ENCODE peak calls at places on chromosomes 2 and 18, in ten cellular contexts. Q, E, K, J, N, Z, G, P, T and M are unnamed samples. For H3K4me1, the result is how much of the 10 kb centered on the place peaks cover.

GRCh38 chr18:25349926-25350560 is 1.9 kb downstream of the ZNF521 start:
- DNase-seq in Q (peak), E (peak), K (peak), J (no peak), N (no peak), Z (peak), G (peak), P (no peak), T (peak), M (no peak)

GRCh38 chr18:45617284-45617683 is 2.0 kb downstream of the SLC14A2 start:
- DNase-seq in Q (peak), E (peak), K (peak), J (peak), N (peak), Z (peak), G (peak), P (no peak), T (peak), M (peak)

GRCh38 chr2:217746741-217747287 is 256.0 kb downstream of the TNS1 start:
- DNase-seq in Q (peak), E (peak), K (no peak), J (no peak), N (no peak), Z (no peak), G (no peak), P (no peak), T (no peak), M (peak)

GRCh38 chr2:219082332-219082958 is 21.7 kb upstream of the IHH start:
- DNase-seq in Q (no peak), E (no peak), K (peak), J (no peak), N (no peak), Z (no peak), G (peak), P (no peak), T (no peak), M (no peak)

GRCh38 chr2:194735837-194736542 is 921.0 kb upstream of the SLC39A10 start:
- DNase-seq in Q (no peak), E (no peak), K (no peak), J (no peak), N (no peak), Z (no peak), G (no peak), P (no peak), T (no peak), M (no peak)

GRCh38 chr2:167190053-167190452 is 301.8 kb downstream of the XIRP2 start:
- DNase-seq in Q (peak), E (no peak), K (peak), J (no peak), N (no peak), Z (no peak), G (peak), P (no peak), T (no peak), M (no peak)

GRCh38 chr18:22604986-22605421 is 187.3 kb upstream of the CTAGE1 start:
- DNase-seq in Q (no peak), E (no peak), K (no peak), J (no peak), N (no peak), Z (no peak), G (no peak), P (no peak), T (no peak), M (no peak)

GRCh38 chr18:48335829-48336228 is 73.4 kb downstream of the ZBTB7C start:
- DNase-seq in Q (no peak), E (no peak), K (no peak), J (no peak), N (no peak), Z (no peak), G (no peak), P (no peak), T (no peak), M (no peak)

GRCh38 chr2:217494572-217494971 is 508.2 kb downstream of the TNS1 start:
- DNase-seq in Q (no peak), E (no peak), K (no peak), J (no peak), N (no peak), Z (no peak), G (no peak), P (no peak), T (no peak), M (no peak)

GRCh38 chr2:27308359-27308875 is at the start of gene UCN:
- DNase-seq in Q (peak), E (peak), K (no peak), J (no peak), N (no peak), Z (peak), G (peak), P (no peak), T (no peak), M (no peak)

GRCh38 chr2:55019547-55020258 is 30.5 kb downstream of the RTN4 start:
- DNase-seq in Q (no peak), E (no peak), K (no peak), J (no peak), N (no peak), Z (no peak), G (no peak), P (no peak), T (no peak), M (no peak)
- H3K4me1 ChIP-seq in Q (half or more), E (under half), K (under half), J (under half), N (half or more), Z (under half), G (under half), P (under half), T (under half), M (under half)

GRCh38 chr2:102091121-102091520 is 51.4 kb upstream of the IL1R1 start:
- DNase-seq in Q (no peak), E (no peak), K (no peak), J (no peak), N (no peak), Z (no peak), G (no peak), P (no peak), T (no peak), M (no peak)
- H3K4me1 ChIP-seq in Q (under half), E (under half), K (under half), J (under half), N (under half), Z (under half), G (under half), P (under half), T (under half), M (under half)

GRCh38 chr2:56014075-56014730 is 90.6 kb upstream of the EFEMP1 start:
- DNase-seq in Q (no peak), E (no peak), K (no peak), J (no peak), N (no peak), Z (no peak), G (no peak), P (no peak), T (no peak), M (no peak)

GRCh38 chr2:56009758-56010534 is 86.4 kb upstream of the EFEMP1 start:
- DNase-seq in Q (peak), E (peak), K (no peak), J (no peak), N (peak), Z (no peak), G (no peak), P (no peak), T (no peak), M (peak)

GRCh38 chr2:56013475-56013874 is 89.9 kb upstream of the EFEMP1 start:
- DNase-seq in Q (no peak), E (no peak), K (no peak), J (no peak), N (no peak), Z (no peak), G (no peak), P (no peak), T (no peak), M (no peak)

GRCh38 chr2:56012216-56012615 is 88.6 kb upstream of the EFEMP1 start:
- DNase-seq in Q (no peak), E (no peak), K (no peak), J (no peak), N (no peak), Z (no peak), G (no peak), P (no peak), T (no peak), M (no peak)

DNA sequence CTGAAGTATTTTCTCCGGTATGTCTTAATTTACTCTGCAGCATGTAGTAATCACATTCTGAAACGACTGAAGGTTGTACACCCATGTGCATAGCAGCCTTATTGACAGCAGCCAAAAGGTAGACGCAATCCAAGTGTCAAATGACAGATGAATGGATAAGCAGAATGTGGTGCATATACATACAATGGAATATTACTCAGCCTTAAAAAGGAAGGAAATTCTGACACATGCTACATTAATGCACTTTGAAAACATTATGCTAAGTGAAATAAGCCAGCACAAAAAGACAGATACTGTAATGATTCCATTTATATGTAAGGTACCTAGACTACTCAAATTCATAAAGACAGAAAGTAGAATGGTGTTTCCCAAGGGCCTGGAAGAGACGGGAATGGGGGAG is 88.0 kb upstream of the EFEMP1 start:
- DNase-seq in Q (no peak), E (no peak), K (no peak), J (no peak), N (no peak), Z (no peak), G (no peak), P (no peak), T (no peak), M (no peak)
- H3K4me1 ChIP-seq in Q (under half), E (under half), K (under half), J (under half), N (under half), Z (under half), G (under half), P (under half), T (under half), M (under half)

DNA sequence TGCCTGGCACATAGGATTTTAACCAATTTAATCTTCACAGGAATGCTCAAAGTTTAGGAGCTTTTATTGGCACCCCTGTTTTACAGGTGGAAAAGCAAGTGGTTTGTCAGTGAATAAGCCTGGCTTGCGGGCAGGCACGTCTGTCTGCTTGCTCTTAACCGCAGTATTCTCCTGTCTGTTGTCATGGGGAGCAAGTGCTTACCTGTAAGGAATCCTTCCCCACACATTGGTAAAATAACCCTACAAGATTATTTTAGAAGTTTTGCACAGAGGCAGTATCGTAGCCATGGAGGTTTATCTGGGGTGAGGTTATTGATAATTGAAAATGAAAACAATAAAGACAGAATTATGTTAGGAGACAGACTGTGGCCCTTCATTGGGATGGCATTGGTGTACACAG is 174.9 kb downstream of the AGAP1 start:
- DNase-seq in Q (no peak), E (no peak), K (no peak), J (no peak), N (no peak), Z (no peak), G (no peak), P (no peak), T (no peak), M (no peak)
- H3K4me1 ChIP-seq in Q (under half), E (under half), K (under half), J (under half), N (under half), Z (under half), G (under half), P (under half), T (under half), M (half or more)

DNA sequence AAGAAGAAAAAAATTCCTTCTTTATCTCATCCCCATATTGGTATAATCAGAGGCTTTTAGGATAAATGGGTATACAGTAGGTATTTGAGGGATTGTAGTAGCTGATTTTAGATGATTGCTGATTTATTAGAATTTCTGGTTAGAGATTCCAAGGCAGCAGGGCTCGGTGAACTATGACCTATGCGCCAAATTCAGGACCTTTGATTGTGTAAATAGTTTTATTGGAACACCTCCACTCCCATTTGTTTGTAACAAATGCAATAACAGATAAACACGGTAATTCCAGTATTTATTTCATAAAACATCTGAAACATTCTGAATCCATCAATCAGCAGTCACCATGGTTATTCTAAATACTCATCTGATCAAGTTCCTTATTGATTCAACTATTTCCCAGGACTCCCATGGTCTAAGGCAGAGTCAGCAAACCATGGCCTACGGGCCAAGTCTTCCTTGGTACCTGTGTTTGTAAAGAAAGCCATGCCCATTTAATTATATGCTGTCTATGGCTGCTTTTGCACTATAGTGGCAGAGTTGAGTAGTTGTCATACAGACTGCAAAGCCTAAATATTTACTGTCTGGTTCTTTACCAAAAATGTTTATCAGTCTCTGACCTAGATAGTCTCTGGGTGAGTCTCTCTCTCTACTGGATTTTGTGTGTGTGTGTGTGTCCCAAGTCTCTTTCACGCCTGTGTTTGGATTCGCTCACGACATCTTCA is 4.3 kb downstream of the MGAT5 start:
- DNase-seq in Q (no peak), E (no peak), K (no peak), J (no peak), N (no peak), Z (no peak), G (no peak), P (no peak), T (no peak), M (no peak)
- H3K4me1 ChIP-seq in Q (under half), E (under half), K (half or more), J (half or more), N (under half), Z (under half), G (under half), P (half or more), T (under half), M (under half)

GRCh38 chr2:46966576-46966975 is 51.0 kb upstream of the MCFD2 start:
- DNase-seq in Q (no peak), E (no peak), K (no peak), J (no peak), N (no peak), Z (no peak), G (no peak), P (no peak), T (no peak), M (no peak)
- H3K4me1 ChIP-seq in Q (half or more), E (under half), K (under half), J (under half), N (half or more), Z (under half), G (under half), P (under half), T (under half), M (under half)

DNA sequence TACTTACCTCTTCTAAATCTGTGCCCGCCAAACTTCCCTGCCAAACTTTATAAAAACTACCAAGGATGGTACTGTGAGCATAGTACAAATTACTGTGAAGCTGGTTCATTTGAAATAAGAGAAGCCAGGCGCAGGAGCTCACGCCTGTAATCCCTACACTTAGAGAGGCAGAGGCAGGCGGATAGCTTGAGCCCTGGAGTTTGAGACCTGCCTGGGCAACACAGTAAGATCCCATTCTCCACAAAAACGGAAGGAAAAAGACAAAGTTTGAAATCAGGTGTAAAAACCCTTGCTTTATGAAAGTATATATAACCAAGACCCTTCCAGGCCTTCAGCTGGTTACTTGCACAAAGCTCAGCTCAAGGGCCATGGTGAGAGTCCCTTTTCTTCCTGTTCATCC is 5.9 kb downstream of the AMMECR1L start:
- DNase-seq in Q (no peak), E (no peak), K (no peak), J (no peak), N (no peak), Z (no peak), G (no peak), P (no peak), T (no peak), M (no peak)
- H3K4me1 ChIP-seq in Q (under half), E (under half), K (half or more), J (under half), N (under half), Z (under half), G (under half), P (under half), T (under half), M (under half)

GRCh38 chr2:126658316-126658909 is 2.5 kb downstream of the GYPC start:
- DNase-seq in Q (no peak), E (no peak), K (no peak), J (no peak), N (no peak), Z (no peak), G (no peak), P (no peak), T (no peak), M (no peak)
- H3K4me1 ChIP-seq in Q (under half), E (under half), K (half or more), J (under half), N (under half), Z (under half), G (half or more), P (under half), T (under half), M (under half)

GRCh38 chr2:19899853-19900525 is 1.8 kb downstream of the TTC32 start:
- DNase-seq in Q (peak), E (no peak), K (no peak), J (no peak), N (no peak), Z (no peak), G (no peak), P (no peak), T (no peak), M (no peak)
- H3K4me1 ChIP-seq in Q (half or more), E (under half), K (half or more), J (under half), N (under half), Z (under half), G (under half), P (under half), T (under half), M (under half)

GRCh38 chr2:118826093-118826492 is 21.4 kb downstream of the EN1 start:
- DNase-seq in Q (no peak), E (no peak), K (no peak), J (no peak), N (no peak), Z (no peak), G (no peak), P (no peak), T (no peak), M (no peak)

GRCh38 chr2:118817469-118817868 is 30.0 kb downstream of the EN1 start:
- DNase-seq in Q (no peak), E (no peak), K (no peak), J (no peak), N (no peak), Z (no peak), G (no peak), P (no peak), T (no peak), M (no peak)

GRCh38 chr2:118823666-118824065 is 23.8 kb downstream of the EN1 start:
- DNase-seq in Q (no peak), E (no peak), K (no peak), J (no peak), N (no peak), Z (no peak), G (no peak), P (no peak), T (no peak), M (no peak)

GRCh38 chr2:118822572-118822971 is 24.9 kb downstream of the EN1 start:
- DNase-seq in Q (no peak), E (no peak), K (no peak), J (no peak), N (no peak), Z (no peak), G (no peak), P (no peak), T (no peak), M (no peak)

GRCh38 chr2:118822015-118822414 is 25.4 kb downstream of the EN1 start:
- DNase-seq in Q (no peak), E (no peak), K (no peak), J (no peak), N (no peak), Z (no peak), G (no peak), P (no peak), T (no peak), M (no peak)
- H3K4me1 ChIP-seq in Q (under half), E (under half), K (under half), J (under half), N (under half), Z (under half), G (under half), P (under half), T (under half), M (under half)